ENCODE peak calls at places on chromosome 19, in seven cellular contexts. Q is H1, F is stomach, I is lower lobe of right lung, G is heart right ventricle, R is esophagus muscularis mucosa, V is cardiac muscle cell. A is an unnamed sample.

GRCh38 chr19:43555185-43555770 is 20.0 kb downstream of the XRCC1 start:
- DNase-seq in Q (peak), F (peak), I (peak), G (peak), R (no peak), V (peak), A (peak)

GRCh38 chr19:55488986-55489710 is 912 bp downstream of the SSC5D start:
- DNase-seq in Q (no peak), F (no peak), I (no peak), G (no peak), R (no peak), V (peak), A (no peak)

GRCh38 chr19:13817615-13818371 is 22.6 kb downstream of the ZSWIM4 start:
- DNase-seq in Q (peak), F (peak), I (peak), G (no peak), R (no peak), V (no peak), A (no peak)

GRCh38 chr19:39335168-39335567 is 675 bp downstream of the GMFG start:
- DNase-seq in Q (no peak), F (no peak), I (no peak), G (no peak), R (no peak), V (no peak), A (no peak)

GRCh38 chr19:38433268-38433733 is at the start of gene RYR1:
- DNase-seq in Q (no peak), F (peak), I (peak), G (peak), R (no peak), V (peak), A (no peak)

GRCh38 chr19:38869836-38870607 is 8.1 kb downstream of the RINL start:
- DNase-seq in Q (no peak), F (peak), I (peak), G (peak), R (no peak), V (peak), A (peak)

GRCh38 chr19:17340302-17340870 is 3.0 kb downstream of the GTPBP3 start:
- DNase-seq in Q (peak), F (peak), I (no peak), G (no peak), R (no peak), V (no peak), A (no peak)

GRCh38 chr19:35932291-35932936 is 3.8 kb upstream of the LRFN3 start:
- DNase-seq in Q (no peak), F (no peak), I (no peak), G (no peak), R (no peak), V (no peak), A (no peak)

GRCh38 chr19:10404888-10405808 is 1.8 kb upstream of the CDC37 start:
- DNase-seq in Q (no peak), F (no peak), I (no peak), G (no peak), R (no peak), V (no peak), A (no peak)

GRCh38 chr19:7748756-7749155 is 1.4 kb upstream of the CD209 start:
- DNase-seq in Q (peak), F (no peak), I (no peak), G (no peak), R (no peak), V (peak), A (no peak)

GRCh38 chr19:17079710-17080440 is 4.3 kb downstream of the MYO9B start:
- DNase-seq in Q (no peak), F (peak), I (peak), G (peak), R (peak), V (peak), A (peak)

GRCh38 chr19:14530005-14530348 is 583 bp downstream of the TECR start:
- DNase-seq in Q (no peak), F (no peak), I (peak), G (no peak), R (no peak), V (no peak), A (peak)

GRCh38 chr19:33685541-33685940 is 63.8 kb downstream of the CHST8 start:
- DNase-seq in Q (no peak), F (no peak), I (no peak), G (no peak), R (no peak), V (no peak), A (no peak)

DNA sequence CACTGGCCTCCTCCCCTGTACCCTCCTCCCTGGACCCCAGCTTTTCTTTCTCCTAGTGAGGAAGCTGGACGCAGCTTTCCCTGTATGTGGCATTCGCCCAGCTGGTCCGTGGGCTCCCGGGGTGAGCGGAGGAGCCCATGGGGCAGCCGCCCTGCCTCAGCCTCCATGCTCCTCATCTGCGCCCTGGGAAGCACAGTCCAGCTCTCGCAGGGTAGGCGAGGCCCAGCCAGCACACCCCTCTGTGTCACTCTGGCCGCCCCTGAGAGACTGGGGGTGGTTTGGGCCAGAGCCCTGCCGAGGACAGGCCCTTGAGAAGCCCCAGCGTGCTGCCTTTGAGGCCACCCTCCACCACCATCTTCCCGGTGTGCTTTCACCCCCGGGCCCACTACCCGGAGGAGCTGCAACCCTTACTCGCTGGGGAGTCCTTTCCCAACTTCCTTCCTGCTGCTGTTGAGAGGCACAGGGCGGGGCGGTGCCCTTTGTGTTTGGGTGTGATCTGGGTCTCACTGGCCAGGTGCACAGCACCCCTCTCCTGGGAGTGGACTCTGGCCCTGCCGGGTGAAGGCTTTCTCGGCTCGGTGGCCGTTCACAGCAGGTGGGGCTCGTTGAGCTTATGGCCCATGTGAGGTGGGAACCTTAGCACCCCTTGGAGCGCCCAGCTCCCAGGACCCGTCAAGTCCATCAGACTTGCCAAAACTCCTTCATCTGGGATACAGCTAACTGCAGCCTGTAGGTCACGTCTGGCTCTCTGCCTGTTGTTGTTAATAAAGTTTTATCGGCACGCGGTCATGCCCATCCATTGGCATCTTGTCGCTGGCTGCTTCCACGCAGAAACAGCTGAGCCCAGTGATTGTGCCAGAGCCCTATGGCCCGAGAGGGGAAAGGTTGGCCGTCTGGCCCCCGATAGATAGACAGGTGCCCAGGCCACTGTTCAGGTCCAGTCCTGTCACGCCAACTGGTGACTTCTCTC is 3.2 kb downstream of the NCLN start:
- DNase-seq in Q (no peak), F (no peak), I (peak), G (no peak), R (no peak), V (no peak), A (no peak)
- H3K27ac ChIP-seq in Q (no peak), F (peak), I (peak), G (no peak), R (no peak), V (no peak), A (no peak)

GRCh38 chr19:2120821-2121220 is 24.1 kb downstream of the IZUMO4 start:
- DNase-seq in Q (no peak), F (no peak), I (no peak), G (no peak), R (no peak), V (no peak), A (no peak)

GRCh38 chr19:2122251-2122650 is 25.5 kb downstream of the IZUMO4 start:
- DNase-seq in Q (no peak), F (no peak), I (no peak), G (no peak), R (no peak), V (no peak), A (no peak)

GRCh38 chr19:2122982-2123381 is 26.3 kb downstream of the IZUMO4 start:
- DNase-seq in Q (no peak), F (no peak), I (no peak), G (no peak), R (no peak), V (no peak), A (no peak)

GRCh38 chr19:2121416-2122051 is 24.8 kb downstream of the IZUMO4 start:
- DNase-seq in Q (no peak), F (no peak), I (no peak), G (no peak), R (no peak), V (no peak), A (no peak)

DNA sequence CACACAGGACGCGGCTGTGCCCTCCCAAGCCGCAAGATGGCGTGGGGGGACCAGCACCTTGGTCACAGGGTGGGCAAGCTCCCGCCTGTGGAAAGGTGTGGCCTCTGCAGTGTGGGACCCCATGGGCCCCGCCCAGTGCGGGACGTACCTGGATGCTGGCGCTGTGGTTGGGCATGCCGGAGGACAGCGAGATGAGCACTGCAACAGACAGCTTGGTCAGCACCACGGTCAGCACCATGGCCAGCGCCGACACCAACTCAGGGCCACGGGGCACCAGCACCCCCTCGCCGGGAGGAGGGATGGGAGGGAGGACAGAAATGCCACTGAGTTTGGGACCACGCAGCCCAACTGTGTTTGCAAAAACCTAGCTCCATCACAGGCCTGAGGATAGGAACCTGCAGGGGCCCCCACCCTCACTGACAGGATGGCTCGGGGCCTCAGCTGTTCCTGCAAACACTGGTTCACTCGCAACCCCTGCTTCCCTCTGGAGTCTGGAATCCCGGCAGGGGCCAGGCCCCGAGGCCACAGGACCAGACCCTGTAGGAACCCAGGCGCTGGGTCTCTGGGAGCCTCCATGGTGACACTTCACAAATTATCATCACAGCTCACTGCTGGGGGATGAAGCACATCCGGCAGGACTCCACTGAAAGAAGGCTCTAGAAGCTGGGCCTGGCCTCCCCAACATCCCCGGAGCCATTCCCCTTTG is 27.1 kb downstream of the IZUMO4 start:
- DNase-seq in Q (peak), F (no peak), I (no peak), G (no peak), R (no peak), V (peak), A (no peak)
- TF ChIP-seq CTCF in Q (no peak), F (no peak), I (no peak), G (no peak), R (no peak), V (no peak), A (no peak)

GRCh38 chr19:28665748-28666147 is 547.2 kb downstream of the UQCRFS1 start:
- DNase-seq in Q (no peak), F (no peak), I (no peak), G (no peak), R (no peak), V (no peak), A (no peak)
- H3K27ac ChIP-seq in Q (no peak), F (no peak), I (no peak), G (no peak), R (no peak), V (no peak), A (no peak)

GRCh38 chr19:4343056-4343844 is at the start of gene MPND:
- DNase-seq in Q (no peak), F (peak), I (peak), G (peak), R (peak), V (peak), A (peak)
- TF ChIP-seq CTCF in Q (peak), F (no peak), I (peak), G (peak), R (peak), V (peak), A (no peak)

GRCh38 chr19:18683109-18683954 is at the start of gene CRTC1:
- DNase-seq in Q (peak), F (peak), I (peak), G (peak), R (no peak), V (peak), A (peak)

GRCh38 chr19:18685597-18686164 is 2.2 kb downstream of the CRTC1 start:
- DNase-seq in Q (no peak), F (no peak), I (no peak), G (no peak), R (no peak), V (peak), A (no peak)

GRCh38 chr19:18683955-18684641 is 618 bp downstream of the CRTC1 start:
- DNase-seq in Q (no peak), F (no peak), I (no peak), G (no peak), R (no peak), V (no peak), A (no peak)

GRCh38 chr19:18682807-18683108 is 722 bp upstream of the CRTC1 start:
- DNase-seq in Q (no peak), F (no peak), I (no peak), G (no peak), R (no peak), V (no peak), A (no peak)

DNA sequence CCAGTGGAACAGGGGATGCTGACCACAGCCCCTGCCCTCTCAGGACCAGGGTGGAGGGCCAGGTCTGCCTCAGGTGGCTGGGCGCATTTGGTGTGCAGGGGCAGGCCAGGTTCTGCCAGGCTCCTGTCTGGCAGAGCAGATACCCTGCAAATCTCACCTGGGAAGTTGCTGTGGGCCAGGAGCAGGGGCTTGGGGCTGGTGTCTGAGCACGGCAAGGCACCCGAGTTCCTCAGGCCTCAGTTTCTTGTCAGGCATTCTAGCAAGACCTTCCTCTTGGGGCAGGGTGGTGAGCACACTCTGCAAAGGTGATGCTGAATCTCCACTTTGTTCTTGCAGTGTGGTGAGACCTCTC is 1.1 kb downstream of the CRTC1 start:
- DNase-seq in Q (no peak), F (no peak), I (no peak), G (no peak), R (no peak), V (no peak), A (no peak)
- H3K27ac ChIP-seq in Q (no peak), F (no peak), I (no peak), G (no peak), R (no peak), V (no peak), A (peak)

DNA sequence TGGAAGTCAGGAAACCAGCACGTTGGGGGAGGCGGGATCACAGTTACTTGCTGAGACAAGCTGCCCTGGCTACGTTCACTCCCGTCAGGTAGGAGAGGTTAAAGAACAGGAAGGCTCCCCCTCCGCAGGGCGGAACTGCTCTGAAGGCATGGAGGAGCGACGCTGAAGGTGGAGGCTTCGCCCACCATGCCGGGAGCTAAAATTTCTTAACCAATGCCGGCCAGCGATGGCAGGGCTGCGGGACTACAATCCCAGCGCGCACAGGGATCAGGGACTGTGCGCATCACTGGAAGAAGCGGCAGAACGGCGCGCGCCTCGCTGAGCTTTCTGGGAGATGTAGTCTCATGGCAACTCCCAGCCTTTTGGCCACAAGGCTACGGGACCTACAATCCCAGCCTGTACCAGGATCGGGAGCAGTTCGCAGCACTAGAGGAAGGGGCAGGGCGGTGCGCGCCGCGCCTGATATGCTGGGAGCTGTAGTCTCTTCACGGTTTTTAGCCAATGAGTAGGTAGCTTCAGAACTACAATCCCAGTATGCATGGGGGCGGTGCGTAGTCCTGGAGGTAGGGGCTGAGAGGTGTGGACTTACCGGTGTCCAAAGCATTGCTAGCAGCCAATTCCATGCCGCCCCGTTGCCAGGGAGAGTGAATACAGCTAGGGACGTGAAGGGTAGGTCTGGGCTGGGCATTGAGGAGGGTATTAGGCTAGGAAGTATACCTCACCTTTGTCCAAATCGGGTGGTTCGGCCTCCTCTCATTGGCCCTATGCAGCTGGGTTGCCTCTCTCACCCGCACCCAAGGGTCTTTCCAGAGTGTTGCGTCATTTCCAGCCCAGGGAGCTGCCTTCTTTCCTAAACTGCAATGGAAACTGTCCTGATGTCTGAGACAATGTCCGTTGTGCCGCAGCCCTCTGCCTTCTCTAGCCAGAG is 12.8 kb upstream of the ZNF682 start:
- DNase-seq in Q (peak), F (peak), I (peak), G (peak), R (peak), V (peak), A (peak)
- TF ChIP-seq CTCF in Q (peak), F (no peak), I (peak), G (peak), R (peak), V (no peak), A (no peak)

GRCh38 chr19:5123646-5124045 is 154.7 kb downstream of the KDM4B start:
- DNase-seq in Q (no peak), F (no peak), I (no peak), G (no peak), R (no peak), V (no peak), A (no peak)

GRCh38 chr19:5124111-5124855 is 155.4 kb downstream of the KDM4B start:
- DNase-seq in Q (no peak), F (no peak), I (no peak), G (no peak), R (no peak), V (no peak), A (no peak)

GRCh38 chr19:5121286-5122120 is 152.6 kb downstream of the KDM4B start:
- DNase-seq in Q (no peak), F (no peak), I (no peak), G (no peak), R (no peak), V (no peak), A (no peak)

GRCh38 chr19:5122121-5122400 is 153.1 kb downstream of the KDM4B start:
- DNase-seq in Q (no peak), F (no peak), I (no peak), G (no peak), R (no peak), V (no peak), A (no peak)

GRCh38 chr19:5122671-5123409 is 153.9 kb downstream of the KDM4B start:
- DNase-seq in Q (no peak), F (no peak), I (no peak), G (no peak), R (no peak), V (no peak), A (no peak)
- H3K27ac ChIP-seq in Q (no peak), F (no peak), I (no peak), G (no peak), R (no peak), V (peak), A (no peak)

GRCh38 chr19:45137179-45137761 is 23.5 kb downstream of the NKPD1 start:
- DNase-seq in Q (no peak), F (no peak), I (no peak), G (peak), R (no peak), V (peak), A (no peak)
- TF ChIP-seq CTCF in Q (no peak), F (no peak), I (no peak), G (no peak), R (no peak), V (no peak), A (no peak)

A was measured in right atrium auricular region.